ENCODE peak calls at places on chromosomes 7 and 10, in four cellular contexts. One of them, this sample, is unnamed. For H3K4me1, the result is how much of the 10 kb centered on the place peaks cover.

GRCh38 chr7:99860281-99861127 is 16.3 kb downstream of the OR2AE1 start:
- DNase-seq in gastrocnemius medialis: no peak
- DNase-seq in body of pancreas: peak
- DNase-seq in IMR-90: peak
- DNase-seq in this sample: no peak

GRCh38 chr10:34104829-34105572 is 710.1 kb downstream of the PARD3 start:
- DNase-seq in body of pancreas: no peak
- DNase-seq in IMR-90: no peak
- DNase-seq in gastrocnemius medialis: no peak
- DNase-seq in this sample: no peak

GRCh38 chr7:128030999-128031681 is at the start of gene LRRC4:
- DNase-seq in IMR-90: peak
- DNase-seq in gastrocnemius medialis: no peak
- DNase-seq in body of pancreas: peak
- DNase-seq in this sample: no peak

GRCh38 chr10:5466451-5466996 is 32.8 kb downstream of the CALML5 start:
- DNase-seq in body of pancreas: peak
- DNase-seq in gastrocnemius medialis: no peak
- DNase-seq in IMR-90: peak
- DNase-seq in this sample: peak

GRCh38 chr10:120460776-120461175 is 3.7 kb downstream of the PLPP4 start:
- DNase-seq in body of pancreas: no peak
- DNase-seq in IMR-90: peak
- DNase-seq in gastrocnemius medialis: no peak
- DNase-seq in this sample: peak

GRCh38 chr7:38932509-38933168 is 23.6 kb upstream of the VPS41 start:
- DNase-seq in gastrocnemius medialis: no peak
- DNase-seq in body of pancreas: peak
- DNase-seq in IMR-90: peak
- DNase-seq in this sample: no peak

GRCh38 chr7:155591055-155591750 is 44.8 kb upstream of the CNPY1 start:
- DNase-seq in IMR-90: no peak
- DNase-seq in gastrocnemius medialis: no peak
- DNase-seq in body of pancreas: no peak
- DNase-seq in this sample: no peak

GRCh38 chr7:50389961-50390360 is 60.2 kb downstream of the FIGNL1 start:
- DNase-seq in gastrocnemius medialis: no peak
- DNase-seq in IMR-90: no peak
- DNase-seq in body of pancreas: no peak
- DNase-seq in this sample: no peak

GRCh38 chr7:18153183-18153748 is 125.6 kb upstream of the PRPS1L1 start:
- DNase-seq in IMR-90: no peak
- DNase-seq in body of pancreas: no peak
- DNase-seq in gastrocnemius medialis: no peak
- DNase-seq in this sample: no peak

GRCh38 chr7:55552320-55553086 is 19.8 kb downstream of the VOPP1 start:
- DNase-seq in body of pancreas: peak
- DNase-seq in gastrocnemius medialis: peak
- DNase-seq in IMR-90: peak
- DNase-seq in this sample: no peak

GRCh38 chr7:76262683-76263402 is 39.6 kb upstream of the HSPB1 start:
- DNase-seq in gastrocnemius medialis: no peak
- DNase-seq in IMR-90: peak
- DNase-seq in body of pancreas: peak
- DNase-seq in this sample: no peak

GRCh38 chr10:79377557-79378382 is 30.5 kb downstream of the PPIF start:
- DNase-seq in body of pancreas: no peak
- DNase-seq in gastrocnemius medialis: no peak
- DNase-seq in IMR-90: no peak
- DNase-seq in this sample: peak

GRCh38 chr7:100430450-100431285 is 1.0 kb downstream of the MEPCE start:
- DNase-seq in body of pancreas: no peak
- DNase-seq in IMR-90: peak
- DNase-seq in gastrocnemius medialis: no peak
- DNase-seq in this sample: no peak

GRCh38 chr7:122919643-122920181 is 33.5 kb upstream of the CADPS2 start:
- DNase-seq in body of pancreas: no peak
- DNase-seq in IMR-90: no peak
- DNase-seq in gastrocnemius medialis: no peak
- DNase-seq in this sample: no peak

GRCh38 chr7:79454325-79454960 is 976 bp upstream of the MAGI2 start:
- DNase-seq in body of pancreas: no peak
- DNase-seq in IMR-90: peak
- DNase-seq in gastrocnemius medialis: no peak
- DNase-seq in this sample: no peak

GRCh38 chr7:79455173-79455790 is 1.8 kb upstream of the MAGI2 start:
- DNase-seq in gastrocnemius medialis: no peak
- DNase-seq in body of pancreas: no peak
- DNase-seq in IMR-90: no peak
- DNase-seq in this sample: no peak

GRCh38 chr7:79453266-79453557 is 255 bp downstream of the MAGI2 start:
- DNase-seq in body of pancreas: no peak
- DNase-seq in gastrocnemius medialis: no peak
- DNase-seq in IMR-90: no peak
- DNase-seq in this sample: no peak

GRCh38 chr7:79452495-79453265 is 787 bp downstream of the MAGI2 start:
- DNase-seq in IMR-90: peak
- DNase-seq in body of pancreas: no peak
- DNase-seq in gastrocnemius medialis: no peak
- DNase-seq in this sample: no peak

GRCh38 chr7:79453558-79454324 is at the start of gene MAGI2:
- DNase-seq in body of pancreas: peak
- DNase-seq in IMR-90: peak
- DNase-seq in gastrocnemius medialis: peak
- DNase-seq in this sample: peak
- TF ChIP-seq POLR2A in body of pancreas: peak
- TF ChIP-seq POLR2A in IMR-90: peak
- TF ChIP-seq POLR2A in gastrocnemius medialis: peak
- TF ChIP-seq POLR2A in this sample: peak

GRCh38 chr7:74174606-74175082 is 488 bp downstream of the EIF4H start:
- DNase-seq in body of pancreas: peak
- DNase-seq in gastrocnemius medialis: peak
- DNase-seq in IMR-90: peak
- DNase-seq in this sample: no peak
- H3K4me1 ChIP-seq in body of pancreas: half or more
- H3K4me1 ChIP-seq in gastrocnemius medialis: half or more
- H3K4me1 ChIP-seq in IMR-90: under half
- H3K4me1 ChIP-seq in this sample: half or more

DNA sequence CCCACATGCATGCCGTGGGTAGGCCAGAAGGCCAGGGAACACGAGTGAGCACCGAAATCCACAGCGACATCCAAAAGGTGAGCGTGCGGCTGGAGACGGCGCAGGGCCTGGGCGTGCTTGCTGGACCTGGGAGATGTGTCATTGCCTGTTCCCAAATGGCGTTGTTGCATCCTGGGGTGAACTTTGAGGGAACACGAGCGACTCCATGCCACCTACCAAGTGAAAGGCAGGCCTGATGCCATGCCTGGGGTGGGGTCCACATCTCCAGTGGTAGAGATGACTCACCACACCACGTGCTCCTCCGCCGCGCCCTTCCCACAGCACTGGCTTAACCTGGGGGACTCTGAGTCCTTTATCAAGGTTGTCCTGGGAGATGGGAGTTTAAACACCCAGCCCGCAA is 24.7 kb upstream of the VIPR2 start:
- DNase-seq in body of pancreas: no peak
- DNase-seq in gastrocnemius medialis: no peak
- DNase-seq in IMR-90: no peak
- DNase-seq in this sample: no peak
- TF ChIP-seq POLR2A in body of pancreas: no peak
- TF ChIP-seq POLR2A in gastrocnemius medialis: no peak
- TF ChIP-seq POLR2A in IMR-90: no peak
- TF ChIP-seq POLR2A in this sample: no peak

DNA sequence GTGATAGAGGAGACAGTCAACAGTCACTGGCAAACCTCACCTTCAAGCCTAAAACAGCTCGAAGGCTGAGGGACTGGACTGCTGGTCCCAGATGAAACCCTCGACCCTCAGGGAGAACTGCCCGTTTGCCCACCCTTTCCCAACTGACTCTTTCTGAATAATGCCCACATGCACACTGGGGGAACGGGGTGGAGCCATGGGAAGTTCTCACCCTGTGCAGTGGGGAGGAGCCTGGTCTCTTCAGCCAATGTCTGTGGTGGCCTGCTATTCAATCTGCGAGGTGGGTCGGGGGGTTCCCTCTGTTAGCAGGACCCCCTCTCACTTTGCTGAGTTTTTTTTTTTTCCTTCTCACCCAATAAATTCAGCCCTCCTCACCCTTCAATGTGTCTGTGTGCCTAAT is 14.5 kb downstream of the TOMM7 start:
- DNase-seq in gastrocnemius medialis: no peak
- DNase-seq in IMR-90: no peak
- DNase-seq in body of pancreas: no peak
- DNase-seq in this sample: no peak
- H3K4me1 ChIP-seq in gastrocnemius medialis: under half
- H3K4me1 ChIP-seq in IMR-90: under half
- H3K4me1 ChIP-seq in body of pancreas: under half
- H3K4me1 ChIP-seq in this sample: under half

DNA sequence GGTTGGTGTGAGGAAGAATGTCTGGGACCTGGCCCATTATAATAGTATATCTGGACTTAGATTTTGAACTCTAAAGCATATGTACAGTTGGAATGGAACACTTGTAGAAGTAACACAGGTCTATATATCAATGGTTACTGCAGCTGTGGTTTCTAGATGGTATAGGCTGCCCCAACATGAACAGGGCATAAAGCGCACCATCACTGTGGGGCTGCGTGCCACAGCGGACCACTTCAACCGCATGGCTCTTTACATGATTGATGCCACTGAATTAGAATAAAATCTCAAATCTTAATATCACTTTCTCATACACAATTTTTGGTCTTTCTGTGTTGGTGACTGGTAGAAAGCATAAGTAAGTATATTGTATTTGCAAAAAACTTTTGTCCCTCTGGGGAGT is 59.5 kb downstream of the KLRG2 start:
- DNase-seq in gastrocnemius medialis: no peak
- DNase-seq in body of pancreas: no peak
- DNase-seq in IMR-90: no peak
- DNase-seq in this sample: no peak
- TF ChIP-seq POLR2A in gastrocnemius medialis: no peak
- TF ChIP-seq POLR2A in body of pancreas: no peak
- TF ChIP-seq POLR2A in IMR-90: no peak
- TF ChIP-seq POLR2A in this sample: no peak

GRCh38 chr10:110081914-110082313 is 74.1 kb downstream of the ADD3 start:
- DNase-seq in gastrocnemius medialis: no peak
- DNase-seq in body of pancreas: peak
- DNase-seq in IMR-90: no peak
- DNase-seq in this sample: no peak
- H3K4me1 ChIP-seq in gastrocnemius medialis: under half
- H3K4me1 ChIP-seq in body of pancreas: under half
- H3K4me1 ChIP-seq in IMR-90: under half
- H3K4me1 ChIP-seq in this sample: under half

GRCh38 chr10:88880287-88881094 is 446 bp downstream of the STAMBPL1 start:
- DNase-seq in IMR-90: peak
- DNase-seq in gastrocnemius medialis: peak
- DNase-seq in body of pancreas: peak
- DNase-seq in this sample: peak
- TF ChIP-seq POLR2A in IMR-90: peak
- TF ChIP-seq POLR2A in gastrocnemius medialis: peak
- TF ChIP-seq POLR2A in body of pancreas: peak
- TF ChIP-seq POLR2A in this sample: peak

This sample was measured in esophagus muscularis mucosa.